ENCODE peak calls at places on chromosomes 5 and 9, in six cellular contexts. T is HepG2, C is upper lobe of right lung, X is fibroblast of pulmonary artery, G is AG04450, M is brain microvascular endothelial cell. L is an unnamed sample.

GRCh38 chr9:135253305-135254004 is 166.0 kb downstream of the OLFM1 start:
- DNase-seq in G (no peak), M (no peak), X (no peak), C (peak), T (no peak), L (no peak)

GRCh38 chr9:86341007-86341491 is 13.2 kb downstream of the TUT7 start:
- DNase-seq in C (no peak), T (no peak), M (no peak), G (no peak), X (no peak), L (no peak)

GRCh38 chr5:35319231-35320002 is 89.1 kb upstream of the PRLR start:
- DNase-seq in T (no peak), X (peak), M (peak), C (no peak), G (no peak), L (peak)

GRCh38 chr5:174692982-174693422 is 31.4 kb upstream of the MSX2 start:
- DNase-seq in M (no peak), X (no peak), G (no peak), T (no peak), C (no peak), L (no peak)

GRCh38 chr9:77016111-77016525 is 3.3 kb upstream of the FOXB2 start:
- DNase-seq in T (no peak), G (no peak), M (no peak), C (no peak), X (no peak), L (no peak)

GRCh38 chr9:10274983-10275382 is 337.8 kb downstream of the PTPRD start:
- DNase-seq in T (no peak), C (no peak), X (no peak), M (no peak), G (no peak), L (peak)

GRCh38 chr9:96674914-96675538 is 19.9 kb upstream of the PRXL2C start:
- DNase-seq in C (no peak), X (peak), G (no peak), M (peak), T (no peak), L (peak)

GRCh38 chr5:27336817-27337216 is 298.4 kb upstream of the CDH9 start:
- DNase-seq in X (no peak), T (no peak), M (no peak), C (no peak), G (no peak), L (no peak)

GRCh38 chr9:93828331-93829097 is 126.6 kb downstream of the BARX1 start:
- DNase-seq in M (no peak), C (peak), G (no peak), T (no peak), X (no peak), L (no peak)

GRCh38 chr5:150186137-150186536 is 3.7 kb upstream of the SLC6A7 start:
- DNase-seq in G (no peak), X (no peak), C (no peak), T (peak), M (no peak), L (no peak)

GRCh38 chr9:89372230-89372816 is 54.0 kb downstream of the SECISBP2 start:
- DNase-seq in T (no peak), M (no peak), X (no peak), C (no peak), G (no peak), L (no peak)

GRCh38 chr5:177094224-177095087 is 7.7 kb downstream of the FGFR4 start:
- DNase-seq in M (peak), C (peak), G (peak), X (peak), T (peak), L (no peak)

GRCh38 chr5:112738180-112738560 is 485 bp downstream of the APC start:
- DNase-seq in X (no peak), G (no peak), C (no peak), T (no peak), M (peak), L (no peak)

GRCh38 chr9:136757328-136757727 is 715 bp downstream of the LCN8 start:
- DNase-seq in G (no peak), M (no peak), X (no peak), T (no peak), C (no peak), L (no peak)

GRCh38 chr9:133276001-133276884 is 1.2 kb upstream of the ABO start:
- DNase-seq in G (no peak), M (no peak), C (no peak), T (no peak), X (no peak), L (no peak)

GRCh38 chr5:115179068-115179958 is 9.6 kb upstream of the TRIM36 start:
- DNase-seq in G (no peak), T (no peak), C (no peak), X (no peak), M (no peak), L (no peak)

GRCh38 chr9:86550411-86550810 is 196.2 kb upstream of the TUT7 start:
- DNase-seq in M (no peak), G (no peak), X (peak), T (no peak), C (no peak), L (no peak)

GRCh38 chr5:74945561-74946165 is 79.5 kb upstream of the FAM169A start:
- DNase-seq in C (no peak), G (no peak), X (no peak), T (no peak), M (no peak), L (no peak)

GRCh38 chr9:99820330-99821186 is 1.1 kb upstream of the NR4A3 start:
- DNase-seq in T (peak), X (peak), G (peak), C (peak), M (peak), L (peak)

GRCh38 chr5:61339764-61340163 is 7.7 kb downstream of the ZSWIM6 start:
- DNase-seq in C (no peak), G (no peak), X (no peak), M (no peak), T (no peak), L (no peak)

GRCh38 chr5:150789943-150790611 is 11.5 kb downstream of the SMIM3 start:
- DNase-seq in T (no peak), G (peak), X (peak), M (peak), C (no peak), L (peak)

GRCh38 chr9:132293145-132293721 is 61.6 kb downstream of the SETX start:
- DNase-seq in M (no peak), T (no peak), G (no peak), X (no peak), C (no peak), L (no peak)

GRCh38 chr9:122498883-122499288 is 11.7 kb upstream of the OR1J2 start:
- DNase-seq in M (peak), X (peak), C (no peak), T (peak), G (peak), L (peak)

GRCh38 chr5:175627037-175627436 is 30.8 kb upstream of the HRH2 start:
- DNase-seq in X (no peak), C (no peak), G (no peak), M (no peak), T (no peak), L (no peak)

GRCh38 chr9:110257097-110257955 is 1.0 kb upstream of the TXN start:
- DNase-seq in G (no peak), M (no peak), X (peak), C (no peak), T (peak), L (no peak)

GRCh38 chr5:78495800-78496199 is 135.4 kb downstream of the SCAMP1 start:
- DNase-seq in X (peak), G (no peak), M (no peak), C (no peak), T (no peak), L (peak)

GRCh38 chr9:97564291-97565175 is 63.1 kb downstream of the TMOD1 start:
- DNase-seq in G (peak), C (peak), X (peak), M (peak), T (no peak), L (peak)

GRCh38 chr9:20321683-20322082 is 300.6 kb downstream of the MLLT3 start:
- DNase-seq in X (no peak), G (no peak), M (no peak), T (no peak), C (no peak), L (no peak)

GRCh38 chr9:100914266-100914665 is 114.3 kb upstream of the PLPPR1 start:
- DNase-seq in X (no peak), C (no peak), T (no peak), G (no peak), M (no peak), L (no peak)

GRCh38 chr5:74665823-74666222 is 19.2 kb upstream of the HEXB start:
- DNase-seq in M (no peak), C (no peak), T (no peak), X (no peak), G (no peak), L (no peak)

GRCh38 chr5:140165101-140165920 is 9.7 kb upstream of the CYSTM1 start:
- DNase-seq in G (no peak), T (no peak), X (no peak), M (no peak), C (no peak), L (peak)

GRCh38 chr9:21255538-21256212 is 15.9 kb upstream of the IFNA14 start:
- DNase-seq in C (no peak), X (no peak), G (no peak), T (no peak), M (no peak), L (no peak)

GRCh38 chr9:33244150-33244784 is 4.3 kb downstream of the SPINK4 start:
- DNase-seq in C (peak), M (no peak), G (no peak), X (no peak), T (peak), L (no peak)

GRCh38 chr9:128892223-128892892 is 10.4 kb downstream of the LRRC8A start:
- DNase-seq in M (peak), G (peak), T (no peak), C (peak), X (peak), L (peak)

GRCh38 chr5:929596-929995 is 36.9 kb downstream of the TRIP13 start:
- DNase-seq in T (no peak), M (no peak), G (no peak), C (no peak), X (no peak), L (no peak)

GRCh38 chr5:923473-923873 is 30.8 kb downstream of the TRIP13 start:
- DNase-seq in C (peak), M (peak), G (peak), X (peak), T (peak), L (peak)

GRCh38 chr5:922745-923472 is 30.2 kb downstream of the TRIP13 start:
- DNase-seq in M (no peak), T (no peak), X (no peak), C (no peak), G (no peak), L (no peak)

GRCh38 chr5:927172-928015 is 34.7 kb downstream of the TRIP13 start:
- DNase-seq in M (no peak), G (no peak), X (no peak), C (no peak), T (no peak), L (no peak)

DNA sequence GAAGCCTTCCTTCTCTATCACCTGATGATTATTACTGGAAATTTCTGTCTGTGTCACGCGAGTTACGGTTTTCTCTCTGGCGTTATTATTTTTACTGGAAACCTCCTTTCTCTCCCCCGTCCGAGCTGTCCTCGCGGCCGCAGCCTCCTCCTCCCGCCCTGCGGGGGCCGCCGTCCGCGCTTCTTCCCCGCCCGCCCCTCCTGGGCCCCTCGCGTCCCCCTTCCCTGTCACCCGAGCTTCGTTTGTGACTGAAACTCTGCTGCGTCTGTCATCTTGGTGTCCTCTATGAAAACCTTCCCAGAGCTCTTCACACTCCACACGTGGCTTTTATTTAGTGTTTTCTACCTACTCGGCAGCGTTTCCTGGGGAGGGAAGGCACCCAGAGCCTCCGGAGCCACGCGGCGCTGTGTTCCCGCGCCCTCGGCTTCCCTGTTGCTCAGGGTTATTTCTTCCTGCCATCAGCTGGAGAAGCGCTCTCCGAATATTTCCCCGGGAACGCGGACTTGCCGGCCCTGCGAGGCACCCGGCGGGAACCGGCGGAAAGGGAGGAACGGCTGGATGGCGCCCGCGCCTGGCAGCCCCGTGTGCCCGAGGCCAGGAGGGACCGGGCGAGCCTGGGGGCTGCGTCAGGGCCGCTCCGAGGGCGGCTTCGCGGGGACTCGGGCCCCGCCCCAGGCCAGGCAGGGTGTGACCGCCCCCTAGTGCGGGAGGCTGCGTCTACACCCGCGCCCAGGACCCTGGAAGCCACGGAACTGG is 33.9 kb downstream of the TRIP13 start:
- DNase-seq in X (peak), C (no peak), M (no peak), T (no peak), G (no peak), L (peak)
- TF ChIP-seq CTCF in X (peak), C (peak), M (peak), T (no peak), G (peak), L (peak)

GRCh38 chr5:179553006-179553405 is 2.7 kb downstream of the RUFY1 start:
- DNase-seq in G (no peak), M (no peak), X (no peak), T (no peak), C (no peak), L (no peak)

GRCh38 chr5:179554981-179555380 is 4.6 kb downstream of the RUFY1 start:
- DNase-seq in M (no peak), X (no peak), G (no peak), C (no peak), T (no peak), L (no peak)

GRCh38 chr5:179550511-179551342 is at the start of gene RUFY1:
- DNase-seq in C (peak), M (peak), T (peak), G (peak), X (peak), L (peak)

GRCh38 chr5:179549973-179550510 is 312 bp upstream of the RUFY1 start:
- DNase-seq in G (no peak), C (no peak), X (no peak), T (peak), M (peak), L (peak)

GRCh38 chr5:179553875-179554274 is 3.5 kb downstream of the RUFY1 start:
- DNase-seq in C (no peak), G (no peak), T (peak), X (peak), M (peak), L (peak)
- H3K4me3 ChIP-seq in C (no peak), G (no peak), T (no peak), X (no peak), M (no peak), L (no peak)

DNA sequence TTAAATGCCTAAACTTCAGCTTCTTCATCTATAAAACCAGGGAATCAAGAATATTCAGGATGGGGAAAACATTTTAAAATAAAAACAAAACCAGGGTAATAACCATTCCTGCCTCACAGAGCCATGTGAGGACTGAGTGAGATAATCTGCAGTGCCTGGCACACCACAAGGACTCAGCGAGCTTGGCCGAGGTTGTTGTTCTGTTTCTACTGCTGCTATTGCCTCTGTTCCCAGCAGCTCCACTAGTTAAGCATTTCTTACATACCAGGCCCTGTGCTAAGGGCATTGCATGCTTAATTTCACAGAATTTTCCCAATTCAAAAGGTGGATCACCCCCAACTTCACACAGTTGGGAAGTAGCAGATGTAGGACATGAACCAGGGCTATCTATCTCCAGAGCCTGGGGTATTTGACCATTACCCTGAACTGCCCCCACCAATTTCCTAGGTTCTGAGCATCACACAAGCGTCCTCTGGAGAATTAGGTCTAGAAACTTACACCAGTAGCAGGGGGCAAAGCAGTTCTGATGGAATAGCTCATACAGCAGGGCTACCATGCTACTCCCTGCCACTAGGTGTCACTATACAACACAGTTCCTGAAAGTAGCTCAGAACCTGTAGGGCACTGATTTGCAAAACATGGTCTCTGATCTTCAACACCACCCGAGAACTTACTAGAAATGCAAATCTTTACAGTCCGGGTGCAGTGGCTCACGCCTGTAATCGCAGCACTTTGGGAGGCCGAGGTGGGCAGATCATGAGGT is 74.3 kb downstream of the LRSAM1 start:
- DNase-seq in M (peak), X (peak), C (no peak), T (peak), G (no peak), L (no peak)
- TF ChIP-seq CTCF in M (peak), X (peak), C (peak), T (peak), G (peak), L (peak)

GRCh38 chr5:6454628-6455053 is 6.0 kb downstream of the UBE2QL1 start:
- DNase-seq in M (no peak), G (no peak), C (no peak), X (no peak), T (no peak), L (no peak)
- H3K4me3 ChIP-seq in M (no peak), G (no peak), C (no peak), X (no peak), T (no peak), L (no peak)

DNA sequence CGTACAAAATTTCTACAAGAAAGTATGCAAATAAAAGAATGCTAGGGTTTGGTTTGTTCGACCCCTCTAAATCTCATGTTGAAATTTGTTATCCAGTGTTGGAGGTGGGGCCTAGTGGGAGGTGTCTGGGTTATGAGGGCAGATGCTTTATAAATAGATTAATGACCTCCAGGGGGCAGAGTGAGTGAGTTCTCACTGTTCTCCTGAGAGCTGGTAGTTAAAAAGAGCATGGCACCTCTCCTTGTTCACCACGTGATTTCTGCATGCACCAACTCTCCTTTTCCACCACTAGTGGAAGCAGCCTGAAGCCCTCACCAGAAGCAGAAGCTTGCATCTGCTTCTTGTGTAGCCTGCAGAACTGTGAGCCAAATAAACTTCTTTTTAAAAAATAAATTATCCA is 50.4 kb upstream of the FAM170A start:
- DNase-seq in G (no peak), C (no peak), M (peak), T (peak), X (peak), L (peak)
- TF ChIP-seq CTCF in G (peak), C (peak), M (peak), T (peak), X (no peak), L (peak)

L was measured in endothelial cell of umbilical vein.